ENCODE peak calls at places on chromosomes 5 and 9, in five cellular contexts. T is left lung, X is brain microvascular endothelial cell, H is transverse colon, G is tibial nerve. R is an unnamed sample. For H3K36me3, the result is how much of the 10 kb centered on the place peaks cover.

GRCh38 chr5:114062940-114063867 is 298.7 kb upstream of the KCNN2 start:
- DNase-seq in T (no peak), X (no peak), H (no peak), G (no peak), R (no peak)

GRCh38 chr5:132406144-132406783 is 36.8 kb downstream of the SLC22A5 start:
- DNase-seq in T (no peak), X (no peak), H (no peak), G (no peak), R (no peak)

GRCh38 chr9:33124716-33125378 is 42.3 kb downstream of the B4GALT1 start:
- DNase-seq in T (no peak), X (no peak), H (no peak), G (no peak), R (no peak)

GRCh38 chr5:125476888-125477585 is 730.6 kb upstream of the ZNF608 start:
- DNase-seq in T (no peak), X (no peak), H (no peak), G (no peak), R (no peak)

GRCh38 chr9:121997791-121998190 is 95.3 kb downstream of the TTLL11 start:
- DNase-seq in T (peak), X (peak), H (no peak), G (no peak), R (no peak)

GRCh38 chr5:69136296-69136695 is 30.7 kb upstream of the CCNB1 start:
- DNase-seq in T (no peak), X (no peak), H (no peak), G (no peak), R (no peak)

GRCh38 chr9:134880484-134881312 is at the start of gene FCN2:
- DNase-seq in T (no peak), X (no peak), H (no peak), G (no peak), R (no peak)

GRCh38 chr5:160651682-160652645 is 200.0 kb downstream of the ATP10B start:
- DNase-seq in T (no peak), X (no peak), H (no peak), G (no peak), R (no peak)

GRCh38 chr9:5917273-5917672 is 26.6 kb downstream of the MLANA start:
- DNase-seq in T (no peak), X (no peak), H (no peak), G (no peak), R (no peak)

GRCh38 chr9:82271099-82271498 is 282.5 kb downstream of the SPATA31D1 start:
- DNase-seq in T (no peak), X (peak), H (no peak), G (no peak), R (peak)

GRCh38 chr5:56025303-56025885 is 30.6 kb upstream of the IL6ST start:
- DNase-seq in T (no peak), X (no peak), H (no peak), G (no peak), R (no peak)

GRCh38 chr9:85089188-85089969 is 419.9 kb downstream of the NTRK2 start:
- DNase-seq in T (no peak), X (no peak), H (no peak), G (no peak), R (no peak)

GRCh38 chr5:3386676-3387075 is 209.0 kb upstream of the IRX1 start:
- DNase-seq in T (no peak), X (no peak), H (no peak), G (no peak), R (no peak)

GRCh38 chr5:115549154-115549553 is 4.6 kb upstream of the FEM1C start:
- DNase-seq in T (no peak), X (no peak), H (no peak), G (no peak), R (no peak)

GRCh38 chr9:130927995-130928900 is 10.8 kb downstream of the FIBCD1 start:
- DNase-seq in T (peak), X (peak), H (peak), G (no peak), R (no peak)

GRCh38 chr9:131598121-131598520 is 52.8 kb downstream of the PRRT1B start:
- DNase-seq in T (peak), X (no peak), H (peak), G (peak), R (no peak)

GRCh38 chr5:170648546-170648945 is 135.0 kb upstream of the GABRP start:
- DNase-seq in T (no peak), X (peak), H (no peak), G (no peak), R (no peak)

GRCh38 chr5:54524082-54524481 is 6.5 kb downstream of the SNX18 start:
- DNase-seq in T (no peak), X (no peak), H (no peak), G (no peak), R (no peak)

GRCh38 chr9:88680505-88681160 is 145.7 kb downstream of the NXNL2 start:
- DNase-seq in T (no peak), X (no peak), H (no peak), G (no peak), R (no peak)

DNA sequence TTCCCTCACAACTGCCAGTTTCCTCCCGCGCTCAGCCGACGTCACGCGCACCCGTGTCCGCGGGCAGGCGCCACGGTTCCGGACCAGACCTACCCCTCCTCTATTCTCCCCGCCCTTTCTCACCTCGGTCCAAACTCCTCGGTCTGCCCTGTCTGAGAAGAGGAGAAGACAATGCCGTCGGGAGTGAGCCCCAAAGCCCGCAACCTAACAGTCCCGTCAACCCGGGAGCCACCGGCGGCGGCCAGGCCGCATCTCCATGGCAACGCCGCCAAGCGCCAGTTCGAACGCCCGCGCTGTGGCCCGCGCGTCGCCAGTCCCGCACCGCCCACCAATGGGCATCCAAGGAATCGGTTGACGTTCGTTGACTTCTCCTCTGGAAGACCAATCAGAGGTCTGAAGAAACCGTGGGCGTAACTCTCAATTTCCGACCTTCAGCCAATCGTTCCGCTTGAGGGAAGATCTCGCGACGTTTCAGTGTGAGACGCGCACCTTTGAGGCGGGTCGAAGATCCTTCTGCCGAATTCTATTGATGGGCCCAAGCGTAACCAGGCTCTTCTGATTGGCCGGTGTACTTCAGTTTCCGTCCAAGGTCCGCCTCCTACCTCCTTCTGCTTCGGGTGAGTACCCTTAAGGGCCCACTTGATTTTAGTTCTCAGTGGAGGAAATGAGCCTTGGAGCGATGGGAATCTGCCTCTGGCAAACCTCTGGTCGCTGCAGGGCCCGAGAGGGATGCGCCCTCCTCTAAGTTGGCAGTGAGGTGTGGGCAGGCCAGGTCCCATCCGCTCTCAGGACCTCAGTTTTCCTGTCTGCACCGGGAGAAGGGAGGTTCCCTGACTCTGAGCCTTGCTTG is at the start of the genes KIF24 and NUDT2:
- DNase-seq in T (peak), X (peak), H (peak), G (peak), R (peak)
- TF ChIP-seq CTCF in T (no peak), X (no peak), H (no peak), G (no peak), R (no peak)

GRCh38 chr9:127833555-127833954 is 20.9 kb downstream of the ENG start:
- DNase-seq in T (no peak), X (no peak), H (no peak), G (peak), R (peak)
- H3K36me3 ChIP-seq in T (under half), X (under half), H (under half), G (under half), R (under half)

DNA sequence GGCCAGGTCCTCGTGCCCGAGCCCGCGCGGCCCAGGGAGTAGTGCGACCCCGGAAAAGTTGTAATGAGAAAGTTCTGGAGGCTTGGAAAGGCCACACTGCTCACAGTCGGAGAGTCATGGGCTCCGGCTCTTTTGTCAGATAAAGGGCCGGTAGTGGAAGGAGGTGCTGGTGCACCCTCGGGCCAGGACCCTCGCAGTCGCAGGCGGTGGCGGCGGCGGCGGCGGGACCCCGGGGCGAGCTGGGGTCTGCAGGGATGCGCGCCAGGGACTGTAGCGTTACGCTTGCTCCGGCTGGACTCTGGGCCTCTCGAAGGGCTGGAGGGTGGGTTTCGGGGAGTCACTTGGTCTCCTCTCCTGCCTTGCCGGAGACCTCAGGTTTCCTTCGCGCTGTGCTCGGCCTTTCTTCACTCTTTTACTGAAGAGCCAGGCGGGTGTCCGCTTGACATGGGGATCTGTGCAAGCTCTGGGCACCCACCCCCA is 1.5 kb downstream of the RORB start:
- DNase-seq in T (no peak), X (no peak), H (no peak), G (no peak), R (no peak)
- H3K4me3 ChIP-seq in T (peak), X (peak), H (peak), G (peak), R (peak)

DNA sequence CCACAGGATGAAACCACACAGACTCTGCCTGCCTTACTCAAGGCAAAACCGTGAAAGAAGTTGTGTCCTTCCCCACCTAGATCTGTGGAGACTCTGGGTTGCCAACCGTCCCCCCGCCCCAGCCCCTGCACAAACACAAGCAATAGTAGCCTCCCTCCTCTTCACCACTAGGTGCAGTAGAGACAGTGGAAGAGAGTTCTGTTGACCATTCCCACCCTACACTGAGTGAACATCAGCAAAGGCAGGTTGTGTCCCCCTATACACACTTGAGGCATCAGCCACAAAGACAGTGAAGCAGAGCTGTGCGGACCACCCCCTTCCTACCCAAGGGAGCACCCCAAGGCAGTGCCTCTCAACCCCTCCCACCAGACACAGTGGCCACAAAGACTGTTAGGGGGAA is 223.7 kb upstream of the NFIL3 start:
- DNase-seq in T (no peak), X (no peak), H (no peak), G (no peak), R (no peak)
- TF ChIP-seq CTCF in T (no peak), X (no peak), H (no peak), G (no peak), R (no peak)

DNA sequence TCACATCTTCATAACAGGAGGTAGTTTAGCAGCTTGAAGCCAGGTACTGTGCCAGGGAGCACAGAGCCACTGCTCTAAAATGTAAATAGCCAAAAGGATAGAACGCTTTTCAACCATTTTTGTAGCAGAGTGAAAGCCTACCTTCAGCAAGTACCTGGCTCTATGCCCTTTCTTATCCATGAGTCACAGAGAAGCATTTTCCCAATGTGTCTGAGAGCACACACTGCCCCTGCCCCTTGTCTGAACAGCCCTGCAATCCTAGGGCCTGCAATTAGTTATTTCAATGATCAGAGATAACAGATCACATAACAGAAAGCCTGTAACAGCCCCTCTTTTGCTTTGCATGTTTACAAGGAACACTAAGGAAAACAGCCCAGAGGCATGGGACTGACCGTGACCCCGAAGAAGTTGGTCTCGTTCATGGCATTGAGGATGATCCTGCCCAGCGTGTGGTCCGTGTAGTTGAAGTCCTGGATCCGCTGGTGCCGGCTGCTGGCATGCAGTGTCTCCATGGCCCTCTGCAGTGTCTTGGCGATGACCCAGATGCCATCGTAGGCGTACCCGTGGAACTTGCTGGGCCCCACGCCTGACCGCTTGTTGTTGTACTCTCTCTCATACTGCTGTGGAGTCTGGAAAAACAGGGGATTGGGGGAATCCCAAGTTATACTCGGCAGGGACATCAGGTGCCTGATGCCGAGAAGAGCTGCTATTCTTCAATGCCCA is 198.3 kb upstream of the TBC1D2 start:
- DNase-seq in T (no peak), X (no peak), H (no peak), G (no peak), R (no peak)
- H3K36me3 ChIP-seq in T (under half), X (under half), H (under half), G (under half), R (under half)

DNA sequence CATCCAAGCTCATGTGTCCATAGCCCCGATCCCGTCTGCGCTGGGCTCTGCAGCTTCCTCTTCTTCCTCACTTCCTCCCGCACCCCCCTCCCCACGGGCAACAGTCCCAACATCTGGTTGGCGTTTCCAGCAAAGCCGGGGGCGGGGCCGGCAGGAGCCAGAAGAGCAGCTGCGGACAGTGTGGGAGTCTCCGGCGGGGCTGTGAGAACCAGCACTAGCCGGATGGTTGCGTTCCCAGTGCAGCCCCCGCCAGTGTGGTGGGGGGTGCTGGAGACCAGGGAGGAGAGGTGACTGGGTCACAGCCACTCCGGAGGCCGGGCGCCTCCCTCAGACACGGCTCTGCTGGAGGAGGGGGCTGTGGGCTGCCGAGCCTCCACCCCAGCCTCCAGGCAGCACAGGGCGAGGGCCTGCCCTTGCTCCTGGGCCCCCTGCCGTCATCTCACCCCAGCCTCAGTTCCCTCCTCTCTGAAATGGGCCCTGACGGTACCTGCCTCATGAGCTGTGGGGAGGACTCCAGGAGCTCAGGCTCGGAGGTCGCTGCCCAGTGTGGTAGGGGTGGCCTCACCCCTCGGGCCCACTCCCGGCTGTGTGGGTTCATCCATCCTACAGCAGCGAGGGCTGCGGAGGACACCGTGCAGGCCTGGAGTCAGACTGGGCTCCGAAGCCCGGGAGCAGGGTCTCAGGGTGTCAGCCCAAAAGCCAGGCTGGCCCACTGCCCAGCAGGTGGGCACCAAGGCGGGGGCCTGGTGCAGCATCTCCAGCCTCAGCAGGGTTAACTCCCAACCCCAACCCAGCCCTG is 41.5 kb upstream of the NOTCH1 start:
- DNase-seq in T (peak), X (peak), H (peak), G (peak), R (no peak)
- H3K4me3 ChIP-seq in T (no peak), X (no peak), H (no peak), G (no peak), R (no peak)

DNA sequence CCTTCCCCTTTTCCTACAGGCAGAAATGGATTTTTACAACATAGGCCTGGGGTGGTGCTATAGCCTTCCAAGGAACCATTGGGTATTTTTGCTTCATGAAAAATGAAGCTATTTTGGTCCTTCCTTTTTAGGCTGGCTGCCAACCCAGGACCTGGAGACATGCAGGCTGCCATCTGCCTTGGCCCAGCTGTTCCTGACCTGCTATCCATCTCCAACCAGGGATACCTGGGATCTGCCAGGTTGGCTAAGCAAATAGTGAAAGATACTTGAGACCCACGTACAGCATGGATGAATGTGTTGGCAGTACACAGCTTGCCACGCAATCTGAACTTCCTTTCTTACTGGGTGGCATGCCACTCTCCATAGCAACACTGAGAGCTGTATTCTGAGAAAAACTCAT is 31.1 kb downstream of the MRPS27 start:
- DNase-seq in T (no peak), X (no peak), H (no peak), G (no peak), R (no peak)
- TF ChIP-seq CTCF in T (no peak), X (no peak), H (no peak), G (no peak), R (no peak)

GRCh38 chr9:128916204-128916603 is 4.6 kb upstream of the PHYHD1 start:
- DNase-seq in T (peak), X (no peak), H (no peak), G (no peak), R (no peak)
- H3K36me3 ChIP-seq in T (under half), X (under half), H (under half), G (under half), R (under half)

DNA sequence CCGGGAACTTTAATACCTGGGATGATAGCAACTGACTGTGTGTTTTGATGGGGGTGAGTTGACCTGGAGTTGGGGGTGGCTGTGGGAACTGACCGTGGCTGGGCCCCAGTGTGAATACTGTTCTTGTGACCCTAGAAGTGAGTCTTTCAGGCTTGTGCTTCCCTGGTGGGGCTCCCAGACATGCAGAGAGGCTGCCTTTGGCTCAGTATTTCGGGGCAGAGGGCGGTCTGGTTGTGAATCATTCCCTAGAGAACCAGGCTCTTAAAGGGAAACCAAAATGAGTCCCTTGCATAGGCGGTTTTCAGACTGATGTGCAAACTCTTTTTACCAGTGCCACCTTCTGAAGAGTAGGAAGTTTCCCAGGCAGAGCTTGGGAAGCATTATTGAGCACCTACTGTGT is 132.1 kb downstream of the MACROH2A1 start:
- DNase-seq in T (no peak), X (peak), H (no peak), G (no peak), R (no peak)
- H3K4me3 ChIP-seq in T (no peak), X (no peak), H (no peak), G (no peak), R (no peak)

GRCh38 chr5:61313960-61314681 is 17.9 kb upstream of the ZSWIM6 start:
- DNase-seq in T (no peak), X (peak), H (no peak), G (no peak), R (peak)
- TF ChIP-seq CTCF in T (no peak), X (no peak), H (no peak), G (no peak), R (no peak)

R was measured in BJ.